ENCODE peak calls at places on chromosome 5, in six cellular contexts. E, A, F, I, L and H are unnamed samples.
A peak's percentile ranks its signal among the peaks of the same experiment; 100 is the strongest.

GRCh38 chr5:33401482-33402390 is 39.0 kb upstream of the TARS1 start:
- DNase-seq in I (peak; percentile 47), A (no peak), F (no peak), E (no peak), L (no peak), H (no peak)

GRCh38 chr5:96146675-96147074 is 185.0 kb upstream of the ELL2 start:
- DNase-seq in I (peak; percentile 92), A (no peak), F (no peak), L (no peak), E (peak; percentile 85), H (no peak)

GRCh38 chr5:76790632-76791290 is 28.1 kb upstream of the F2RL1 start:
- DNase-seq in L (no peak), E (no peak), F (peak; percentile 80), I (peak; percentile 97), A (no peak), H (no peak)

GRCh38 chr5:18968966-18969365 is 1019.0 kb downstream of the CDH18 start:
- DNase-seq in E (no peak), I (peak; percentile 78), L (no peak), F (no peak), A (no peak), H (no peak)

GRCh38 chr5:23314827-23315226 is 192.6 kb upstream of the PRDM9 start:
- DNase-seq in F (no peak), L (no peak), I (peak; percentile 90), A (no peak), E (no peak), H (no peak)

GRCh38 chr5:6714221-6715041 is 1.2 kb downstream of the TENT4A start:
- DNase-seq in F (peak; percentile 3), E (no peak), A (peak; percentile 74), L (peak; percentile 55), I (no peak), H (no peak)

GRCh38 chr5:138753794-138754698 is 821 bp downstream of the CTNNA1 start:
- DNase-seq in L (peak; percentile 46), I (peak; percentile 80), A (peak; percentile 90), F (peak; percentile 52), E (peak; percentile 39), H (no peak)

GRCh38 chr5:20420991-20421595 is 433.1 kb upstream of the CDH18 start:
- DNase-seq in L (no peak), F (no peak), E (no peak), I (peak; percentile 4), A (no peak), H (no peak)

GRCh38 chr5:43704243-43704642 is 101.3 kb downstream of the NNT start:
- DNase-seq in L (no peak), I (no peak), A (no peak), E (no peak), F (no peak), H (no peak)